ENCODE peak calls at places on chromosomes 11 and 22, in five cellular contexts. V is SJSA1, J is left ventricle myocardium inferior, B is mammary epithelial cell, O is mesendoderm. M is an unnamed sample.

GRCh38 chr11:2511421-2512369 is 66.9 kb downstream of the KCNQ1 start:
- DNase-seq in V (peak), J (peak), B (no peak), O (no peak), M (no peak)

GRCh38 chr11:122807731-122808485 is 30.4 kb upstream of the CRTAM start:
- DNase-seq in V (no peak), J (no peak), B (no peak), O (no peak), M (no peak)

GRCh38 chr11:36266767-36267166 is 22.5 kb downstream of the COMMD9 start:
- DNase-seq in V (no peak), J (no peak), B (no peak), O (no peak), M (no peak)

GRCh38 chr11:121385693-121386092 is 66.4 kb upstream of the SORL1 start:
- DNase-seq in V (no peak), J (no peak), B (no peak), O (no peak), M (no peak)

GRCh38 chr11:94826415-94826814 is 58.3 kb downstream of the AMOTL1 start:
- DNase-seq in V (no peak), J (no peak), B (no peak), O (peak), M (no peak)

GRCh38 chr11:66417000-66417399 is 3.8 kb upstream of the NPAS4 start:
- DNase-seq in V (no peak), J (no peak), B (no peak), O (no peak), M (no peak)

GRCh38 chr22:30170126-30170525 is 76.4 kb downstream of the LIF start:
- DNase-seq in V (no peak), J (no peak), B (no peak), O (no peak), M (no peak)

GRCh38 chr11:126500981-126501380 is 145.5 kb downstream of the ST3GAL4 start:
- DNase-seq in V (no peak), J (no peak), B (no peak), O (no peak), M (no peak)

GRCh38 chr11:33716236-33716635 is 15.6 kb upstream of the C11orf91 start:
- DNase-seq in V (no peak), J (no peak), B (peak), O (no peak), M (no peak)

GRCh38 chr11:101870510-101870909 is 44.3 kb upstream of the CEP126 start:
- DNase-seq in V (no peak), J (no peak), B (peak), O (no peak), M (no peak)

GRCh38 chr11:71554996-71555395 is 6.8 kb downstream of the KRTAP5-9 start:
- DNase-seq in V (no peak), J (no peak), B (no peak), O (no peak), M (no peak)

GRCh38 chr11:91802475-91802874 is 422.1 kb upstream of the FAT3 start:
- DNase-seq in V (no peak), J (no peak), B (no peak), O (peak), M (no peak)

GRCh38 chr11:86510097-86510496 is 135.4 kb downstream of the CCDC81 start:
- DNase-seq in V (no peak), J (no peak), B (no peak), O (no peak), M (no peak)

GRCh38 chr11:111335596-111335995 is 37.2 kb downstream of the POU2AF3 start:
- DNase-seq in V (no peak), J (no peak), B (peak), O (no peak), M (no peak)

GRCh38 chr22:22099194-22099486 is 116.6 kb upstream of the TOP3B start:
- DNase-seq in V (no peak), J (no peak), B (no peak), O (no peak), M (no peak)

GRCh38 chr22:29080061-29080975 is 7.5 kb downstream of the KREMEN1 start:
- DNase-seq in V (no peak), J (no peak), B (peak), O (no peak), M (no peak)

GRCh38 chr11:79189055-79189454 is 251.8 kb downstream of the TENM4 start:
- DNase-seq in V (no peak), J (no peak), B (no peak), O (no peak), M (no peak)

GRCh38 chr22:29310863-29311339 is 4.5 kb downstream of the GAS2L1 start:
- DNase-seq in V (peak), J (peak), B (peak), O (peak), M (peak)

GRCh38 chr11:115256326-115257197 is 247.7 kb downstream of the CADM1 start:
- DNase-seq in V (no peak), J (no peak), B (no peak), O (peak), M (no peak)

GRCh38 chr11:83249972-83250593 is 36.1 kb downstream of the CCDC90B start:
- DNase-seq in V (no peak), J (no peak), B (peak), O (peak), M (no peak)

GRCh38 chr22:36162127-36163034 is 1.8 kb upstream of the APOL3 start:
- DNase-seq in V (no peak), J (no peak), B (no peak), O (no peak), M (no peak)

GRCh38 chr22:48780597-48781277 is 1046.9 kb downstream of the BRD1 start:
- DNase-seq in V (peak), J (no peak), B (no peak), O (no peak), M (no peak)

GRCh38 chr11:9656864-9657263 is 7.0 kb upstream of the SWAP70 start:
- DNase-seq in V (no peak), J (no peak), B (no peak), O (no peak), M (no peak)

GRCh38 chr11:70064726-70065317 is 13.3 kb upstream of the ANO1 start:
- DNase-seq in V (peak), J (no peak), B (peak), O (no peak), M (no peak)

DNA sequence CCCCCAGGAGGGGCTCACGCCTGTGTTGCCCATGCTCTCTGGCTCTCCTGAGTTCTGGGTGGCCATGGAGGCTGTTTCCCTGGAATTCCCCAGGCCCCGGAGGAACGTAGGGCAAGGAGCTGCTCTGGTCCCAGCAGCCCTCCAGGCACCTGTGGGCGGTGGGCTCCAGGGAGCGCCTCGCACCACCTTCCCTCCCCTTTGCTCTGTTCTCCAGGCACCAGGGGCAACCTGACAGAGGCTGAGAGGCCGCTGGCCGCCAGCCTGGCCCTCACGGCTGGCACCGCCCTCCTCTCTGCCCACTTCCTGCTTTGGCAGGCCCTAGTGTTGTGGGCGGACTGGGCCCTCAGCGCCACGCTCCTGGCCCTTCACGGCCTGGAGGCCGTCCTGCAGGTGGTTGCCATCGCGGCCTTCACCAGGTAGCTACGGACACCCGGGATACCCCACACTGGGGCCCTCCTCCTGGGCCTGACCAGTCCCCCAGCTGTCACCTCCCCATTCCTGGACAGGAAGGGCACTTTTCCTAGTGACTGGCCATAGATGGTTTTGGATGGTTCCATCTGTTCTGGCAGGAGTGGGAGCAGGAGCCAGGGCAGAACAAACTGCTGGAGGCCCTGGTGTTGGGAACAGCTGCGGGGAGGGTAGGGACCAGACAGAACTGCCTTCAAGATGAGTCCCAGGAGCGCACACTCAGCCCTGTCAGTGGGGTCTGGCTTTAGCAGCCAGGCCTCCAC is 3.1 kb upstream of the EPS8L2 start:
- DNase-seq in V (no peak), J (no peak), B (peak), O (no peak), M (no peak)
- H3K27ac ChIP-seq in V (no peak), J (no peak), B (peak), O (no peak), M (peak)

GRCh38 chr11:44782478-44782877 is 55.7 kb downstream of the TSPAN18 start:
- DNase-seq in V (no peak), J (no peak), B (no peak), O (no peak), M (no peak)

GRCh38 chr11:44778200-44779100 is 51.7 kb downstream of the TSPAN18 start:
- DNase-seq in V (no peak), J (no peak), B (no peak), O (peak), M (no peak)

GRCh38 chr11:44781697-44782096 is 54.9 kb downstream of the TSPAN18 start:
- DNase-seq in V (no peak), J (no peak), B (no peak), O (no peak), M (no peak)

GRCh38 chr11:44779736-44780520 is 53.2 kb downstream of the TSPAN18 start:
- DNase-seq in V (no peak), J (no peak), B (no peak), O (no peak), M (no peak)

DNA sequence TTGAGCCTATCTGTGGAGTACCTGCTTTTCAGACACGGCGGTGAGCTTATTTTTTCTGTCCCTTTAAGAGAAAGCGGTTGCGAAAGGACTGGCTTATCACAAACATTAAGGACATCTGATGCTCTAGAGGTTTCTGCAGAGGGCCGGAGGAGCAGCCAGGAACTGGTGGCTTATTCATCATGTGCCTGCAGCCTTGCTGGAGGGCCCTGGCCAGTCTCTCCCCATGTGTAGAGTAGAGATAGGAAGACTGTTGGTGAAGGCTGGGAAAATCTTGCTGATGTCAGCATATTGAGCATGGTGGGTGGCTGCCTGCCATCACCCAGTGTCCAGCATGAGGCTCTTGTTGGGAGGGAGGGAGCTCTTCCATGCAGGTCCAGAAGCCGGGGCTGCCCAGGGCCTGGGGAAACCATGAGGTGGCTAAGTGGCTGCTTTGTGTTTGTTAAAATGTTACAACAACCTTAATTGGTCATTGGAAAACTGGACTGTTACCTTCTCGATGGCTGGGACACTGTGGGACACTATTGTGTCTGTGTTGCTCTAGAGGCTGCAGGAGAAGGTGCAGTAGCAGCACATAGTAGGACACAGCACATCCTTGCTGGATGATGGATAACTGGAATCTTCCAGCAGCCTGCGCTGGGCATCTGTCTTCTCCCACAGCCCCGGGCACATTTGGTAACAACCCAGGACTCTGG is 54.3 kb downstream of the TSPAN18 start:
- DNase-seq in V (no peak), J (peak), B (no peak), O (peak), M (no peak)
- H3K27ac ChIP-seq in V (no peak), J (peak), B (no peak), O (no peak), M (no peak)

DNA sequence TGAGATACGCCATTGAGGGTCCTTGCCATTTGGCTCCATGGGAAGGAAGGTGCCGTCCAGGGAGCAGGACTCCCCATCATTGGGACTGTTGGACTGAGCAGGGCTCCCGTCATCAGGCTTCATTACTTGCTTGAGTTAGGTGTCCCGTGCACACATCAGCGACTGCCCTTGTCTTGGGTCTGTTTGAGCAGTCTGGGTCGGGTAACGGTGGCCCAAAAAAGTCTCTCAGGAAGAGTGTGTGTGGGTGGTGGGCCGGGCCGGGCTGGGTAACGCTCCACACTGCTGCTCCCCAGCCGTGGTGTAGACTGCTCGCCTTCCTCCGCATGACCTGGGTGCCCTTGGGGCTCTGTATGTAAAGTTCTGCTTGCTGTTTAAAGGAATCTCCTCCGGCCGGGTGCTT is 293.5 kb downstream of the TBC1D22A start:
- DNase-seq in V (no peak), J (no peak), B (no peak), O (no peak), M (no peak)
- H3K27ac ChIP-seq in V (no peak), J (no peak), B (no peak), O (no peak), M (no peak)

GRCh38 chr11:68470304-68470811 is 9.8 kb downstream of the PPP6R3 start:
- DNase-seq in V (peak), J (no peak), B (no peak), O (no peak), M (no peak)
- H3K27ac ChIP-seq in V (no peak), J (peak), B (no peak), O (no peak), M (no peak)

GRCh38 chr11:45204761-45205160 is 58.3 kb downstream of the PRDM11 start:
- DNase-seq in V (no peak), J (no peak), B (no peak), O (peak), M (no peak)
- H3K27ac ChIP-seq in V (no peak), J (no peak), B (no peak), O (no peak), M (no peak)

GRCh38 chr11:78039919-78040671 is 17.0 kb upstream of the KCTD14 start:
- DNase-seq in V (peak), J (peak), B (peak), O (no peak), M (no peak)

GRCh38 chr11:78042858-78043257 is 19.8 kb upstream of the KCTD14 start:
- DNase-seq in V (no peak), J (no peak), B (no peak), O (no peak), M (no peak)

GRCh38 chr11:78039391-78039918 is 16.4 kb upstream of the KCTD14 start:
- DNase-seq in V (no peak), J (no peak), B (no peak), O (no peak), M (no peak)

GRCh38 chr11:78041843-78042455 is 18.9 kb upstream of the KCTD14 start:
- DNase-seq in V (no peak), J (no peak), B (no peak), O (no peak), M (no peak)

GRCh38 chr11:78040691-78041379 is 17.8 kb upstream of the KCTD14 start:
- DNase-seq in V (no peak), J (no peak), B (no peak), O (peak), M (no peak)
- H3K27ac ChIP-seq in V (peak), J (peak), B (peak), O (no peak), M (peak)

GRCh38 chr11:60378359-60378758 is at the start of gene MS4A7:
- DNase-seq in V (no peak), J (peak), B (no peak), O (no peak), M (no peak)
- H3K27ac ChIP-seq in V (no peak), J (peak), B (no peak), O (no peak), M (no peak)

GRCh38 chr11:72607101-72607468 is 67.1 kb downstream of the PDE2A start:
- DNase-seq in V (no peak), J (no peak), B (no peak), O (no peak), M (no peak)
- H3K27ac ChIP-seq in V (no peak), J (peak), B (no peak), O (no peak), M (no peak)

GRCh38 chr11:35178067-35178805 is 39.3 kb downstream of the CD44 start:
- DNase-seq in V (no peak), J (no peak), B (no peak), O (no peak), M (no peak)

GRCh38 chr11:35174666-35175065 is 35.7 kb downstream of the CD44 start:
- DNase-seq in V (no peak), J (no peak), B (no peak), O (no peak), M (no peak)

GRCh38 chr11:35178862-35179261 is 39.9 kb downstream of the CD44 start:
- DNase-seq in V (no peak), J (no peak), B (peak), O (no peak), M (no peak)

GRCh38 chr11:35179466-35180135 is 40.6 kb downstream of the CD44 start:
- DNase-seq in V (no peak), J (no peak), B (no peak), O (no peak), M (no peak)

DNA sequence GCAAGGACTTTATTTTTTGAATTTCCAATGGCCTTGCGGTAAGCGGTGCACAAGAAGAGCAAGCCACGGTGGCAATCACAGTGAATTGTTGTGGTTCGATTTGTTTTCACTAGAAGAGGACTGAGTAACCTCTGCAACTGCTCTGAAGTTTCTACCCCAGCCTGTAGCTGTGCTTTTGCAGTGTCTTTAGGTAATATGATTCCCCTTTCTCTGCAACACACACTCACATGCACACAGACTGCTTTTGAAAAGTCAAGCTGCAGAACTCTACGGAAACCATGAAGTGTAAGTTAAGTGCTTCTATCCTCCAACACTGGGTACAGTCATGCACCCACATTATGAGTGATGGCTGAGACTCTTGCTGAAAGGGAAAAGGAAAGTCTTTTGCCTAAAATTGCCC is 38.4 kb downstream of the CD44 start:
- DNase-seq in V (no peak), J (no peak), B (no peak), O (no peak), M (no peak)
- H3K27ac ChIP-seq in V (no peak), J (no peak), B (no peak), O (no peak), M (no peak)

GRCh38 chr11:64826578-64827450 is 16.5 kb upstream of the MEN1 start:
- DNase-seq in V (no peak), J (no peak), B (no peak), O (no peak), M (no peak)
- H3K27ac ChIP-seq in V (no peak), J (no peak), B (no peak), O (no peak), M (no peak)